ENCODE peak calls at places on chromosomes 11 and 22, in eight cellular contexts. B is pulmonary artery endothelial cell; O is stimulated activated CD4-positive, alpha-beta T cell treated with anti-CD3 and anti-CD28 coated beads, Interleukin-12 subunit alpha, Interleukin-12 subunit beta, amount 100 ng/mL, for 4 hours; E is uterus; F is right cardiac atrium; H is adrenal gland; R is stimulated activated naive CD8-positive, alpha-beta T cell treated with anti-CD3 and anti-CD28 coated beads, Interleukin-15, Interleukin-2, amounts not matched to agents 100 U/mL and 50 U/mL, for 24 hours; L is substantia nigra. I is an unnamed sample.

GRCh38 chr11:44980533-44981427 is 30.1 kb upstream of the TP53I11 start:
- DNase-seq in B (no peak), O (no peak), E (no peak), F (no peak), H (no peak), R (no peak), L (no peak), I (no peak)

GRCh38 chr11:125165111-125165663 is 636 bp downstream of the PKNOX2 start:
- DNase-seq in B (no peak), O (peak), E (no peak), F (peak), H (peak), R (peak), L (no peak), I (no peak)

GRCh38 chr11:118443590-118444218 is 7.4 kb downstream of the KMT2A start:
- DNase-seq in B (no peak), O (no peak), E (no peak), F (no peak), H (no peak), R (no peak), L (no peak), I (no peak)

GRCh38 chr11:97895572-97895971 is 1125.2 kb upstream of the CNTN5 start:
- DNase-seq in B (no peak), O (no peak), E (no peak), F (no peak), H (no peak), R (no peak), L (no peak), I (no peak)

GRCh38 chr22:38398609-38399401 is 56.2 kb downstream of the KCNJ4 start:
- DNase-seq in B (peak), O (peak), E (peak), F (peak), H (peak), R (peak), L (peak), I (peak)

GRCh38 chr11:102194257-102194656 is 84.0 kb downstream of the YAP1 start:
- DNase-seq in B (no peak), O (no peak), E (no peak), F (no peak), H (no peak), R (no peak), L (no peak), I (no peak)

GRCh38 chr11:36210529-36210928 is 78.7 kb downstream of the COMMD9 start:
- DNase-seq in B (no peak), O (no peak), E (no peak), F (no peak), H (no peak), R (no peak), L (no peak), I (no peak)

GRCh38 chr11:124194696-124195418 is 11.7 kb downstream of the OR10D3 start:
- DNase-seq in B (peak), O (peak), E (no peak), F (peak), H (peak), R (peak), L (no peak), I (peak)

GRCh38 chr11:120566176-120566575 is 54.6 kb downstream of the GRIK4 start:
- DNase-seq in B (peak), O (no peak), E (no peak), F (no peak), H (no peak), R (no peak), L (no peak), I (no peak)

I was measured in left cardiac atrium.